ENCODE peak calls at places on chromosomes 3 and 15, in seven cellular contexts. G is brain microvascular endothelial cell, X is RWPE1, M is omental fat pad, P is endothelial cell, E is mesothelial cell of epicardium, Z is cardiac muscle cell. A is an unnamed sample.

GRCh38 chr3:123031051-123031450 is 3.5 kb upstream of the SEMA5B start:
- DNase-seq in Z (no peak), P (no peak), E (no peak), G (no peak), X (no peak), M (no peak), A (no peak)

GRCh38 chr3:187040637-187041361 is 98.5 kb downstream of the RPL39L start:
- DNase-seq in Z (peak), M (no peak), P (no peak), G (peak), X (no peak), E (no peak), A (peak)

GRCh38 chr3:67946446-67946845 is 292.0 kb upstream of the SUCLG2 start:
- DNase-seq in X (no peak), E (no peak), P (no peak), M (no peak), G (no peak), Z (no peak), A (no peak)

GRCh38 chr15:45611305-45611704 is 23.5 kb upstream of the SQOR start:
- DNase-seq in X (peak), Z (peak), P (no peak), M (no peak), E (no peak), G (no peak), A (peak)

GRCh38 chr3:170689218-170689874 is 103.5 kb upstream of the SLC7A14 start:
- DNase-seq in E (peak), M (no peak), Z (peak), P (peak), X (peak), G (peak), A (peak)

GRCh38 chr15:67066041-67067021 is 929 bp downstream of the SMAD3 start:
- DNase-seq in E (no peak), M (no peak), P (peak), Z (no peak), G (no peak), X (no peak), A (no peak)

GRCh38 chr3:175940243-175940642 is 1081.1 kb downstream of the NAALADL2 start:
- DNase-seq in E (no peak), G (peak), Z (no peak), M (no peak), P (no peak), X (no peak), A (peak)

GRCh38 chr3:108554913-108555571 is 34.2 kb downstream of the CIP2A start:
- DNase-seq in P (no peak), E (no peak), G (no peak), Z (no peak), M (no peak), X (no peak), A (no peak)

GRCh38 chr3:48125026-48125704 is 63.1 kb downstream of the CDC25A start:
- DNase-seq in X (no peak), M (no peak), P (no peak), E (no peak), G (peak), Z (peak), A (peak)

GRCh38 chr3:157982359-157982758 is 123.9 kb downstream of the SHOX2 start:
- DNase-seq in G (no peak), M (no peak), P (no peak), Z (no peak), E (no peak), X (no peak), A (no peak)

GRCh38 chr3:191051037-191051436 is 148.0 kb upstream of the OSTN start:
- DNase-seq in X (peak), E (no peak), P (no peak), Z (peak), G (no peak), M (no peak), A (peak)

GRCh38 chr3:177982034-177982433 is 554.2 kb upstream of the KCNMB2 start:
- DNase-seq in X (no peak), E (no peak), Z (no peak), G (no peak), M (no peak), P (no peak), A (no peak)

GRCh38 chr15:55183679-55184078 is 13.1 kb downstream of the RSL24D1 start:
- DNase-seq in P (no peak), X (no peak), Z (no peak), E (no peak), M (no peak), G (no peak), A (peak)

GRCh38 chr15:75948761-75949296 is 45.2 kb downstream of the FBXO22 start:
- DNase-seq in M (no peak), X (no peak), G (no peak), P (no peak), E (no peak), Z (no peak), A (no peak)
- TF ChIP-seq CTCF in M (no peak), X (no peak), G (no peak), P (no peak), E (no peak), Z (no peak), A (no peak)

DNA sequence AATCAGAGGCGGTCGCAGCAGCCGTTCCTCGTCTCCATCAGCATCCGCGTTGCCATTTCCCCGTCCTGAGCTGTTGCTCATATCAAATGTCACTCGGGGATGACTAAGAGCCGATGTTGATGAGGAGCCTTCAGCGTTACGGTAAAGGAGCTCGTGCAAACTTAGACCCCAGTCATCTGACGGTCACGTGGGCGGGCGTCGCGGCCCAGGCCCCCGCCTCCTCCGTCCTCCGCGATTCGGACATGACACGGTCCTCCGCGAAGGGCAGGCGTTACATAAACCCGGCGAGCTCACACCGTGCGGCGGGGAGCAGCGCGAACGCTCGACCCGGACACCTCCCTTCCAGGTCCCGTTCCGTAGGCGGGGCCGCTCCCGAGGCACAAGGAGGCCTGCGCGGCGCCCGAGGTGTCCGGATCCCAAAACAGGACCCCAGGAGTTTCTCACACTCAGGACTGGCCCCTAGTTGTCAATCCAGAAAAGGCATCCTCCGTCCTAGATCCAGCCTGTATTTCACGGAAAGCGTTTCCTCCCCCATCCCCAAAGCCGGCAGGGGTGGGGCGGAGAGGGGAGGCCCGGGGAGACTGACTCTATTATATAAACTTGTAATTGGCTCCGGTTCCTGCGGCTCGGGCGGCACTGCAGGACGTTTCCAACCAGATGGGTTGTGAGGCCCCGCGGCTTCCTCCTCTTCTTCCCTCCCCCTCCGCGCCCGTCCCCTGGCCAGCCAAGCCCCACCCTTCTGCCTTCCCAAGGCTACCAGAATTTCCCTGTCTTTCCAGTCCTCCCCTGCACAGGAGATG is 100.0 kb upstream of the IGF1R start:
- DNase-seq in G (peak), P (peak), X (peak), Z (peak), M (peak), E (peak), A (peak)
- TF ChIP-seq CTCF in G (peak), P (no peak), X (no peak), Z (peak), M (no peak), E (no peak), A (peak)

GRCh38 chr3:41040256-41040655 is 159.0 kb upstream of the CTNNB1 start:
- DNase-seq in M (no peak), Z (no peak), X (no peak), E (no peak), P (no peak), G (no peak), A (no peak)
- TF ChIP-seq CTCF in M (no peak), Z (no peak), X (no peak), E (no peak), P (no peak), G (no peak), A (no peak)

GRCh38 chr3:171788546-171789351 is 21.5 kb downstream of the PLD1 start:
- DNase-seq in E (no peak), Z (peak), X (peak), G (peak), M (no peak), P (no peak), A (peak)
- TF ChIP-seq CTCF in E (no peak), Z (peak), X (no peak), G (peak), M (no peak), P (no peak), A (no peak)

GRCh38 chr3:43072361-43072760 is 33.5 kb downstream of the POMGNT2 start:
- DNase-seq in G (no peak), M (no peak), X (no peak), Z (no peak), E (no peak), P (no peak), A (no peak)
- TF ChIP-seq CTCF in G (no peak), M (no peak), X (no peak), Z (no peak), E (no peak), P (no peak), A (no peak)

DNA sequence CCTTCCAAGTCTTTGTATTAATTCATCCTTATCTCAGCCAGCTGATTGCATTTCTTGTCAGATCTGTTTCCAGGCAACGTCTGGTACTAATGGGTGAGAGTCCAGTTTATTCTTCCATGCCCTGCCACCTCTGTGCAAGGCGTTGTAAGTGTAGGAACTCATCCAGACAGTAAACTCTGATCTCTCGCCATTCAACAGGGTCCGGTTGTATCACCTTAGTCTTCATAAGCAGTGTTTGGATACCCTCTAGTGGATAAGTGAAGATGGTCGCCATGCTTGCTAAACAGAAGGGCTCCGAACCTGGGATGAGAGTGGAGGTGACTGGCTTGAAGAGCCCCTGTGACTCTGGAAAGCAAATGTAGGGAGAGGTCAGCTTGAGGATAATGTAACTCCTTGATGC is 51.6 kb upstream of the CMTM7 start:
- DNase-seq in Z (peak), M (no peak), X (peak), E (no peak), P (peak), G (peak), A (peak)
- TF ChIP-seq CTCF in Z (peak), M (no peak), X (peak), E (peak), P (peak), G (peak), A (peak)

A was measured in epithelial cell of esophagus.